ENCODE peak calls at places on chromosomes 11 and 22, in ten cellular contexts. T is uterus, M is A549, D is IMR-90, G is testis, C is Peyer's patch, R is body of pancreas, F is HCT116, P is ovary, E is upper lobe of left lung. X is an unnamed sample.

GRCh38 chr11:134578807-134579708 is 167.0 kb upstream of the B3GAT1 start:
- DNase-seq in R (no peak), E (peak; percentile 26), C (no peak), M (no peak), F (peak; percentile 18), T (no peak), G (peak; percentile 39), D (no peak), P (no peak), X (no peak)

GRCh38 chr11:33687733-33688479 is 12.7 kb downstream of the C11orf91 start:
- DNase-seq in M (peak; percentile 70), F (peak; percentile 60), P (no peak), C (no peak), D (peak; percentile 78), G (peak; percentile 80), R (peak; percentile 52), E (no peak), T (no peak), X (no peak)

GRCh38 chr11:19597876-19598275 is 114.8 kb upstream of the NAV2 start:
- DNase-seq in T (no peak), G (no peak), C (no peak), E (peak; percentile 56), D (no peak), M (no peak), R (no peak), F (no peak), P (no peak), X (no peak)

GRCh38 chr22:24796860-24797259 is 9.2 kb upstream of the SGSM1 start:
- DNase-seq in D (no peak), G (no peak), F (no peak), M (no peak), R (no peak), T (no peak), C (no peak), P (no peak), E (no peak), X (no peak)

GRCh38 chr11:65089621-65090020 is 5.6 kb downstream of the ZFPL1 start:
- DNase-seq in P (no peak), F (no peak), G (no peak), E (no peak), D (no peak), T (no peak), M (no peak), R (no peak), C (no peak), X (no peak)

GRCh38 chr11:8870461-8871282 is 40.3 kb upstream of the AKIP1 start:
- DNase-seq in T (peak; percentile 66), D (peak; percentile 75), F (peak; percentile 68), R (peak; percentile 62), C (peak; percentile 75), E (peak; percentile 93), P (peak; percentile 79), G (peak; percentile 83), M (peak; percentile 58), X (peak; percentile 59)

GRCh38 chr11:27139742-27140141 is 99.1 kb downstream of the BBOX1 start:
- DNase-seq in T (no peak), F (no peak), P (no peak), C (no peak), E (no peak), G (no peak), R (no peak), D (peak; percentile 12), M (no peak), X (no peak)

GRCh38 chr11:66727282-66727882 is 1.6 kb downstream of the SPTBN2 start:
- DNase-seq in T (peak; percentile 33), C (peak; percentile 63), R (peak; percentile 30), D (peak; percentile 11), F (no peak), E (peak; percentile 88), M (peak; percentile 51), P (peak; percentile 66), G (peak; percentile 46), X (peak; percentile 88)

GRCh38 chr11:77140231-77140959 is 12.3 kb downstream of the MYO7A start:
- DNase-seq in E (no peak), F (no peak), C (no peak), D (peak; percentile 47), M (no peak), G (peak; percentile 86), P (peak; percentile 80), T (peak; percentile 59), R (peak; percentile 37), X (no peak)

GRCh38 chr11:120174866-120175265 is 36.0 kb upstream of the OAF start:
- DNase-seq in C (no peak), D (no peak), M (no peak), E (no peak), P (no peak), G (no peak), R (no peak), T (no peak), F (no peak), X (no peak)

DNA sequence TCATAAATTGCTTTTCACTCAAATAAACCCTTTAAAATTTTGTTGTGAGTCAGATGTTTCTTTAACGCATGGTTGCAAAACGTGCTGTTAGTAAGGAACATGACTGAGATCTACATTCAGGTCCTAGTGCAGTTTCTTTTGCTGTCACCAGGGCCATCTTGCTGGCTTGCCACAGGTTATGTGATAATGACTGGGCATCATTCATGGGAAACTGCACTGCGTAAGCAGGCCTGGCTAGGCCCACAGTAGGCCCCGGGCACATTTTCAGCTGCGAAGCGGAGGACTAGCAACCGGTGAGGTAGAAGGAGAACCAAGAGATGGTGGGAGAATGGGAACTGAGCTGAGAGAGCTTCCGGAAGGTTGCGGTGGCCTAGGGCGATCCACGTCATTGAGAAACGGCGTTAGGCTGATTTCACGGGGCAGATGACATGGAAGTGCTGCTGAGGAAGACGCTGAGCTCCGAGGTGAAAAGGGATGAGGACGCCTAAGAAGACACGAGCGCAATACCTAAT is 3.2 kb upstream of the KLHDC7B start:
- DNase-seq in T (no peak), M (no peak), G (no peak), P (no peak), D (no peak), E (no peak), F (no peak), C (no peak), R (no peak), X (no peak)
- TF ChIP-seq POLR2A in T (no peak), M (no peak), G (no peak), P (no peak), D (no peak), E (no peak), F (no peak), C (no peak), R (peak; percentile 48), X (peak; percentile 35)

GRCh38 chr11:117669062-117669461 is 128.0 kb downstream of the DSCAML1 start:
- DNase-seq in R (no peak), G (no peak), T (no peak), M (no peak), D (no peak), F (no peak), P (no peak), E (peak; percentile 46), C (no peak), X (no peak)

GRCh38 chr11:117671370-117671769 is 125.6 kb downstream of the DSCAML1 start:
- DNase-seq in R (no peak), C (no peak), D (no peak), G (no peak), P (no peak), M (no peak), T (no peak), E (no peak), F (no peak), X (no peak)

GRCh38 chr11:117670443-117670842 is 126.6 kb downstream of the DSCAML1 start:
- DNase-seq in T (no peak), D (no peak), G (no peak), P (no peak), E (no peak), R (no peak), C (no peak), F (no peak), M (no peak), X (no peak)

GRCh38 chr11:117669616-117670015 is 127.4 kb downstream of the DSCAML1 start:
- DNase-seq in G (no peak), D (no peak), R (no peak), M (no peak), E (no peak), T (no peak), F (no peak), P (no peak), C (no peak), X (no peak)

GRCh38 chr11:117670924-117671323 is 126.1 kb downstream of the DSCAML1 start:
- DNase-seq in C (no peak), M (no peak), P (no peak), F (no peak), E (no peak), R (no peak), T (no peak), D (no peak), G (no peak), X (no peak)
- H3K4me3 ChIP-seq in C (no peak overlapping the region), M (no peak overlapping the region), P (no peak overlapping the region), F (no peak overlapping the region), E (no peak overlapping the region), R (no peak overlapping the region), T (no peak overlapping the region), D (no peak overlapping the region), G (no peak overlapping the region), X (no peak overlapping the region)

GRCh38 chr11:37142591-37142990 is 544.6 kb upstream of the RAG2 start:
- DNase-seq in M (no peak), T (no peak), R (no peak), E (no peak), G (no peak), D (no peak), F (no peak), P (no peak), C (no peak), X (no peak)

DNA sequence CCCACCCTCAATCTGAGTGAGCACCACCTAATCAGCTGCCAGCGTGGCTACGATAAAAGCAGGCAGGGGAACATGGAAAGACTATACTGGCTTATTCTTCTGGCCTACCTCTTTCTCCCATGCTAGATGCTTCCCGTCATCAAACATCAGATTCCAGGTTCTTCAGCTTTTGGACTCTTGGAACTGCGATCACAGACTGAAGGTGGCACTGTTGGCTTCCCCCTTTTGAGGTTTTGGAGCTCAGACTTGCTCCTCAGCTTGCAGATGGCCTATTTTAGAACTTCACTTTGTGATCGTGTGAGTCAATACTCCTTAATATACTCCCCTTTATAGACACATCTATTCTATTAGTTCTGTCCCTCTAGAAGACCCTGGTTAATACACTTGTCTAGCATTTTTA is 543.7 kb upstream of the RAG2 start:
- DNase-seq in R (no peak), E (no peak), C (no peak), G (no peak), T (no peak), M (no peak), D (no peak), P (no peak), F (no peak), X (peak; percentile 44)
- H3K4me1 ChIP-seq in R (no peaks in the 10 kb centered on the region), E (no peaks in the 10 kb centered on the region), C (no peaks in the 10 kb centered on the region), G (no peaks in the 10 kb centered on the region), T (no peaks in the 10 kb centered on the region), M (no peaks in the 10 kb centered on the region), D (no peaks in the 10 kb centered on the region), P (no peaks in the 10 kb centered on the region), F (no peaks in the 10 kb centered on the region), X (no peaks in the 10 kb centered on the region)

DNA sequence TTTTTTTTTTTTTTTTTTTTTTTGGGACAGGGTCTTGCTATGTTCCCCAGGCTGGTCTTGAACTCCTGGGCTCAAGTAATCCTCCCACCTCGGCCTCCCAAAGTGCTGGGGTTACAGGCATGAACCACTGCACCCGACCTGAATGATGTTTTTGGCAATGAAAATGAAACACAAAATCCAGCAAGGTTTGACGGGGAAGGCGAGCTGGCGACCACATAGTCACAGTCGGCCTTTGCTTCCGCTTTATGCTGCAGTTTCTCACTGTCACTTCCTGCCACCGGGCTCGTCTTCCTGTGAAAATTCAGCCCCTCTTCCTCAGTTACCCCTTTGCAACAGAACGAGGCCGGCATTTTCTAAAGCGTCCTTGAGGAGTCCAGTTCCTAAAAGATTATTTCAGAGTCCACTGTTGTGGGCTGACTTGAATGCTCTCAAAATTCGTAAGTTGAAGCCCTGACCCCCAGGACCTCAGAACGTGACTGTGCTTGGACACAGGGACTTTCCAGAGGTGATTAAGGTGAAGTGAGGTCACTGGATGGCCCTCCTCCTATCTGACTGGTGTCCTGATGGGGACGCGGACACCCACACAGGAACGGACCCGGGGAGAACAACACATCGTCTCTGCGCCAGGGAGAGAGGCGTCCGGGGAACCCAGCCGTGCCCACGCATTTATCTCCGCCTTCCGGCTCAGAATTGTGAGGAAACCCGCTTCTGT is 2.9 kb upstream of the BID start:
- DNase-seq in R (no peak), F (no peak), C (no peak), M (no peak), D (no peak), P (no peak), G (no peak), T (no peak), E (peak; percentile 56), X (peak; percentile 69)
- TF ChIP-seq POLR2A in R (peak; percentile 19), F (no peak), C (no peak), M (no peak), D (no peak), P (no peak), G (no peak), T (no peak), E (no peak), X (no peak)

X was measured in right lobe of liver.